ENCODE peak calls at places on chromosomes 12 and 14, in eight cellular contexts. One of them, this sample, is unnamed.

GRCh38 chr12:85509857-85510256 is 229.8 kb downstream of the ALX1 start:
- DNase-seq in heart left ventricle: no peak
- DNase-seq in dorsolateral prefrontal cortex: no peak
- DNase-seq in Calu3: no peak
- DNase-seq in endothelial cell: no peak
- DNase-seq in Peyer's patch: no peak
- DNase-seq in CD4-positive, alpha-beta T cell: no peak
- DNase-seq in fibroblast of mammary gland: no peak
- DNase-seq in this sample: no peak

GRCh38 chr12:95318071-95318545 is 100.5 kb downstream of the VEZT start:
- DNase-seq in heart left ventricle: no peak
- DNase-seq in dorsolateral prefrontal cortex: no peak
- DNase-seq in Calu3: peak
- DNase-seq in endothelial cell: no peak
- DNase-seq in Peyer's patch: no peak
- DNase-seq in CD4-positive, alpha-beta T cell: no peak
- DNase-seq in fibroblast of mammary gland: peak
- DNase-seq in this sample: no peak

GRCh38 chr12:18296909-18297280 is 35.6 kb downstream of the PIK3C2G start:
- DNase-seq in heart left ventricle: no peak
- DNase-seq in dorsolateral prefrontal cortex: no peak
- DNase-seq in Calu3: no peak
- DNase-seq in endothelial cell: no peak
- DNase-seq in Peyer's patch: no peak
- DNase-seq in CD4-positive, alpha-beta T cell: no peak
- DNase-seq in fibroblast of mammary gland: peak
- DNase-seq in this sample: no peak

GRCh38 chr12:124904306-124905098 is 9.9 kb downstream of the UBC start:
- DNase-seq in heart left ventricle: peak
- DNase-seq in dorsolateral prefrontal cortex: peak
- DNase-seq in Calu3: peak
- DNase-seq in endothelial cell: no peak
- DNase-seq in Peyer's patch: no peak
- DNase-seq in CD4-positive, alpha-beta T cell: no peak
- DNase-seq in fibroblast of mammary gland: peak
- DNase-seq in this sample: no peak

GRCh38 chr12:91432079-91432478 is 249.5 kb upstream of the DCN start:
- DNase-seq in heart left ventricle: no peak
- DNase-seq in dorsolateral prefrontal cortex: no peak
- DNase-seq in Calu3: no peak
- DNase-seq in endothelial cell: no peak
- DNase-seq in Peyer's patch: no peak
- DNase-seq in CD4-positive, alpha-beta T cell: no peak
- DNase-seq in fibroblast of mammary gland: peak
- DNase-seq in this sample: no peak

GRCh38 chr14:31096255-31096654 is 70.1 kb upstream of the STRN3 start:
- DNase-seq in heart left ventricle: no peak
- DNase-seq in dorsolateral prefrontal cortex: no peak
- DNase-seq in Calu3: no peak
- DNase-seq in endothelial cell: no peak
- DNase-seq in Peyer's patch: no peak
- DNase-seq in CD4-positive, alpha-beta T cell: no peak
- DNase-seq in fibroblast of mammary gland: no peak
- DNase-seq in this sample: no peak

GRCh38 chr12:112992541-112993398 is 14.5 kb downstream of the OAS2 start:
- DNase-seq in heart left ventricle: no peak
- DNase-seq in dorsolateral prefrontal cortex: no peak
- DNase-seq in Calu3: peak
- DNase-seq in endothelial cell: peak
- DNase-seq in Peyer's patch: peak
- DNase-seq in CD4-positive, alpha-beta T cell: peak
- DNase-seq in fibroblast of mammary gland: peak
- DNase-seq in this sample: no peak

GRCh38 chr12:23493690-23494101 is 455.8 kb downstream of the SOX5 start:
- DNase-seq in heart left ventricle: no peak
- DNase-seq in dorsolateral prefrontal cortex: no peak
- DNase-seq in Calu3: no peak
- DNase-seq in endothelial cell: no peak
- DNase-seq in Peyer's patch: no peak
- DNase-seq in CD4-positive, alpha-beta T cell: no peak
- DNase-seq in fibroblast of mammary gland: no peak
- DNase-seq in this sample: no peak

GRCh38 chr14:20998139-20998538 is 954 bp upstream of the SLC39A2 start:
- DNase-seq in heart left ventricle: no peak
- DNase-seq in dorsolateral prefrontal cortex: no peak
- DNase-seq in Calu3: peak
- DNase-seq in endothelial cell: no peak
- DNase-seq in Peyer's patch: no peak
- DNase-seq in CD4-positive, alpha-beta T cell: no peak
- DNase-seq in fibroblast of mammary gland: no peak
- DNase-seq in this sample: no peak

GRCh38 chr12:30725739-30726138 is 29.0 kb downstream of the CAPRIN2 start:
- DNase-seq in heart left ventricle: no peak
- DNase-seq in dorsolateral prefrontal cortex: no peak
- DNase-seq in Calu3: peak
- DNase-seq in endothelial cell: no peak
- DNase-seq in Peyer's patch: no peak
- DNase-seq in CD4-positive, alpha-beta T cell: no peak
- DNase-seq in fibroblast of mammary gland: peak
- DNase-seq in this sample: no peak
- TF ChIP-seq CTCF in heart left ventricle: no peak
- TF ChIP-seq CTCF in dorsolateral prefrontal cortex: no peak
- TF ChIP-seq CTCF in Calu3: no peak
- TF ChIP-seq CTCF in endothelial cell: no peak
- TF ChIP-seq CTCF in Peyer's patch: no peak
- TF ChIP-seq CTCF in CD4-positive, alpha-beta T cell: no peak
- TF ChIP-seq CTCF in fibroblast of mammary gland: no peak
- TF ChIP-seq CTCF in this sample: no peak

DNA sequence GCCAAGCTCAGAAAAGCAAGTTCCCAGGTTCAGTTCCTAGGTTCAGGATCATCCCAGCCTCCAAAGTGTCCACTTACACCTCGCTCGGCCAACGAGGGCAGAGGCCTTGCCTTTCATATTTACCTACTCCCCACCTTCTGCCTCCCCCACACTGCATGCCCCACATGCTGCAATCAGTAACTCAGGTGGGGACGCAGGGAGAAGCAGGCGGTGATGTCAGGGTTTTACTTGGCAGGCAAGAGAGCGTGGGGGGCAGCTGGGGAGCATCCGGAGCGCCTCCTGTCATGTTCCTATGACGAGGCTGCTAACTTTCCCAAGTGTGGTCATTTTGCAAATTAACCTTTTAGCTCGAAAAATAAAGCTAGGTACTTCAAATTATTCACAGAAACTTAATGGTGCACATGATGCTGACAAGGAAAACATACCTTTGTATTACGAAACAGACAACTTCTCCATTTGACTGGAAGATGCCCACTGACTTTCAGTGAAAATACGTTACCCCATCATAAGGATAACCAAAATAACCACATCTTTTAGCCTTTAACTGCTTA is 53.8 kb downstream of the SETD3 start:
- DNase-seq in heart left ventricle: no peak
- DNase-seq in dorsolateral prefrontal cortex: no peak
- DNase-seq in Calu3: no peak
- DNase-seq in endothelial cell: no peak
- DNase-seq in Peyer's patch: no peak
- DNase-seq in CD4-positive, alpha-beta T cell: no peak
- DNase-seq in fibroblast of mammary gland: no peak
- DNase-seq in this sample: no peak
- TF ChIP-seq CTCF in heart left ventricle: no peak
- TF ChIP-seq CTCF in dorsolateral prefrontal cortex: no peak
- TF ChIP-seq CTCF in Calu3: no peak
- TF ChIP-seq CTCF in endothelial cell: no peak
- TF ChIP-seq CTCF in Peyer's patch: no peak
- TF ChIP-seq CTCF in CD4-positive, alpha-beta T cell: no peak
- TF ChIP-seq CTCF in fibroblast of mammary gland: no peak
- TF ChIP-seq CTCF in this sample: no peak

GRCh38 chr12:46004715-46005114 is 14.3 kb upstream of the SCAF11 start:
- DNase-seq in heart left ventricle: no peak
- DNase-seq in dorsolateral prefrontal cortex: no peak
- DNase-seq in Calu3: no peak
- DNase-seq in endothelial cell: no peak
- DNase-seq in Peyer's patch: no peak
- DNase-seq in CD4-positive, alpha-beta T cell: no peak
- DNase-seq in fibroblast of mammary gland: no peak
- DNase-seq in this sample: no peak

GRCh38 chr12:46005823-46006222 is 15.4 kb upstream of the SCAF11 start:
- DNase-seq in heart left ventricle: no peak
- DNase-seq in dorsolateral prefrontal cortex: no peak
- DNase-seq in Calu3: no peak
- DNase-seq in endothelial cell: no peak
- DNase-seq in Peyer's patch: no peak
- DNase-seq in CD4-positive, alpha-beta T cell: no peak
- DNase-seq in fibroblast of mammary gland: no peak
- DNase-seq in this sample: no peak

DNA sequence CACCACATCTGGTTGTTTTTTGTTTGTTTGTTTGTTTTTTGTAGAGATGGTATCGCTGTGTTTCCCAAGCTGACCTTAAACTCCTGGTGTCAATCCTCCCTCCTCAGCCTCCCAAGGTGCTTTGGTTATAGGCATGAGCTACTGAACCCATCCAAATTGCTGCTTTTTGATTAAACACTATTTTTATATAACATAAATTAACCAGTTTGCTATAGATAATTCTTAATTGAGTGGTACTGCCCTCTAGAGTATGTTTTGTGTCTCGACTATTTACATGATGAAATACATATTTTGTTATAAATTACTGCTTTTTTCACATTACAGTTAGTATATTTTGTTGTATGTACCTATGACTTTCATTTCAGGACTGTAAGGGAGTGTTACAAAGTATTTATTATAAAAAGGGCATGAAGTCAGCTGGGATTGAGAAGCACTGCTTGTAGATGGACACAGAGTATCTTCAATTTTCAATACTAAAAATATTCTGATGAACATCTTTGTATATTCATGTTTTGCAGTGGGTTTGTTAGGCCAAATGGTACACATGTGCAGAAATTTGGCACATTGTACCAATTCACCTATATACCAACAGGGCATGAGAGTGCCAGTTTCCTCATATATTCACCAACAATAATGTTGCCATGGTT is 14.9 kb upstream of the SCAF11 start:
- DNase-seq in heart left ventricle: no peak
- DNase-seq in dorsolateral prefrontal cortex: no peak
- DNase-seq in Calu3: no peak
- DNase-seq in endothelial cell: no peak
- DNase-seq in Peyer's patch: no peak
- DNase-seq in CD4-positive, alpha-beta T cell: no peak
- DNase-seq in fibroblast of mammary gland: peak
- DNase-seq in this sample: no peak
- TF ChIP-seq CTCF in heart left ventricle: peak
- TF ChIP-seq CTCF in dorsolateral prefrontal cortex: peak
- TF ChIP-seq CTCF in Calu3: no peak
- TF ChIP-seq CTCF in endothelial cell: no peak
- TF ChIP-seq CTCF in Peyer's patch: no peak
- TF ChIP-seq CTCF in CD4-positive, alpha-beta T cell: peak
- TF ChIP-seq CTCF in fibroblast of mammary gland: peak
- TF ChIP-seq CTCF in this sample: no peak

GRCh38 chr14:103520269-103520656 is 2.4 kb downstream of the CKB start:
- DNase-seq in heart left ventricle: no peak
- DNase-seq in dorsolateral prefrontal cortex: no peak
- DNase-seq in Calu3: no peak
- DNase-seq in endothelial cell: no peak
- DNase-seq in Peyer's patch: no peak
- DNase-seq in CD4-positive, alpha-beta T cell: no peak
- DNase-seq in fibroblast of mammary gland: no peak
- DNase-seq in this sample: no peak
- TF ChIP-seq CTCF in heart left ventricle: no peak
- TF ChIP-seq CTCF in dorsolateral prefrontal cortex: no peak
- TF ChIP-seq CTCF in Calu3: no peak
- TF ChIP-seq CTCF in endothelial cell: no peak
- TF ChIP-seq CTCF in Peyer's patch: no peak
- TF ChIP-seq CTCF in CD4-positive, alpha-beta T cell: no peak
- TF ChIP-seq CTCF in fibroblast of mammary gland: no peak
- TF ChIP-seq CTCF in this sample: no peak

DNA sequence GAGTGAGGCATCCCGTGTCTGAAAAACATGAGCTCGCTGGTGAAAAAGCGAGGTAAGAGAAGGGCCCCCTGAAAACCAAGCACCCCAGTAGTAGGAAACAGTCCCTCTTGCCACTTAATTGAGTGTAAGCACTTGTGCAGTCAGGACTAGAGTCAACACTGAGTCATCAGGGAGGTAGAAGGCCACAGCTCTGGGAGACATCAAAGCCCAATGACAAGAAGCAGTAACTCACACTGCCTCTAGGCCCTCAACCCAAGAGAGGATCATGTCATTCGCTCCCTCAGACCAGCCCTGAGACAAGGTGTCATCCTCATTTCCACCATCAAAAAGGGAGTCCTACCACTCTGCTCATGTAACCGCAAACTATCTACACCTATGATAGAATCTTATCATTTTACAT is 17.8 kb downstream of the POMT2 start:
- DNase-seq in heart left ventricle: no peak
- DNase-seq in dorsolateral prefrontal cortex: no peak
- DNase-seq in Calu3: peak
- DNase-seq in endothelial cell: no peak
- DNase-seq in Peyer's patch: no peak
- DNase-seq in CD4-positive, alpha-beta T cell: no peak
- DNase-seq in fibroblast of mammary gland: peak
- DNase-seq in this sample: no peak
- TF ChIP-seq CTCF in heart left ventricle: no peak
- TF ChIP-seq CTCF in dorsolateral prefrontal cortex: no peak
- TF ChIP-seq CTCF in Calu3: no peak
- TF ChIP-seq CTCF in endothelial cell: no peak
- TF ChIP-seq CTCF in Peyer's patch: no peak
- TF ChIP-seq CTCF in CD4-positive, alpha-beta T cell: no peak
- TF ChIP-seq CTCF in fibroblast of mammary gland: no peak
- TF ChIP-seq CTCF in this sample: no peak

This sample was measured in activated B cell treated with CpG ODN at 0.5 μM for 24 hours.